ENCODE peak calls at places on chromosomes 3 and 15, in eight cellular contexts. H is CD8-positive, alpha-beta memory T cell; F is NCI-H1694 treated with DMSO at 0.1 percent for 48 hours; G is NCI-H82; K is AG08396; Q is frontal cortex; U is HCT116; J is AG20443. B is an unnamed sample.

GRCh38 chr3:139630532-139630931 is 47.2 kb downstream of the NMNAT3 start:
- DNase-seq in H (no peak), F (no peak), G (no peak), K (no peak), Q (no peak), U (no peak), J (no peak), B (no peak)

GRCh38 chr3:58074997-58075396 is 66.8 kb downstream of the FLNB start:
- DNase-seq in H (no peak), F (no peak), G (no peak), K (no peak), Q (no peak), U (no peak), J (no peak), B (no peak)

GRCh38 chr3:71511037-71511436 is 72.5 kb downstream of the FOXP1 start:
- DNase-seq in H (no peak), F (no peak), G (no peak), K (peak), Q (no peak), U (no peak), J (peak), B (no peak)

GRCh38 chr15:31471731-31472430 is 145.2 kb downstream of the KLF13 start:
- DNase-seq in H (no peak), F (peak), G (peak), K (peak), Q (no peak), U (no peak), J (peak), B (peak)

GRCh38 chr3:194103475-194103874 is 32.5 kb upstream of the HES1 start:
- DNase-seq in H (no peak), F (no peak), G (no peak), K (no peak), Q (no peak), U (no peak), J (no peak), B (no peak)

GRCh38 chr3:40800343-40800742 is 275.6 kb downstream of the ZNF621 start:
- DNase-seq in H (no peak), F (no peak), G (no peak), K (peak), Q (no peak), U (peak), J (peak), B (peak)

GRCh38 chr3:16474304-16474703 is 39.2 kb downstream of the RFTN1 start:
- DNase-seq in H (no peak), F (no peak), G (no peak), K (no peak), Q (no peak), U (no peak), J (no peak), B (no peak)

GRCh38 chr3:29285356-29286070 is 4.6 kb downstream of the RBMS3 start:
- DNase-seq in H (no peak), F (no peak), G (no peak), K (peak), Q (no peak), U (no peak), J (no peak), B (no peak)

GRCh38 chr15:101127503-101128076 is 124.3 kb downstream of the CHSY1 start:
- DNase-seq in H (peak), F (no peak), G (peak), K (peak), Q (peak), U (peak), J (peak), B (peak)

GRCh38 chr3:36740822-36741221 is 23.5 kb downstream of the DCLK3 start:
- DNase-seq in H (no peak), F (peak), G (no peak), K (no peak), Q (no peak), U (no peak), J (no peak), B (no peak)

GRCh38 chr15:101307048-101307896 is 12.2 kb upstream of the SNRPA1 start:
- DNase-seq in H (no peak), F (no peak), G (no peak), K (no peak), Q (no peak), U (no peak), J (no peak), B (no peak)

GRCh38 chr3:10006048-10006761 is 19.6 kb upstream of the EMC3 start:
- DNase-seq in H (no peak), F (no peak), G (no peak), K (no peak), Q (no peak), U (no peak), J (no peak), B (no peak)

GRCh38 chr3:147619925-147620580 is 210.9 kb downstream of the ZIC1 start:
- DNase-seq in H (no peak), F (no peak), G (no peak), K (no peak), Q (no peak), U (no peak), J (no peak), B (no peak)

GRCh38 chr15:68630205-68630555 is 51.4 kb downstream of the CORO2B start:
- DNase-seq in H (no peak), F (no peak), G (no peak), K (no peak), Q (no peak), U (no peak), J (no peak), B (no peak)

GRCh38 chr3:31077021-31077601 is 182.7 kb upstream of the GADL1 start:
- DNase-seq in H (no peak), F (no peak), G (no peak), K (peak), Q (peak), U (peak), J (peak), B (peak)

GRCh38 chr15:38652998-38653397 is 88.4 kb upstream of the RASGRP1 start:
- DNase-seq in H (peak), F (no peak), G (no peak), K (no peak), Q (no peak), U (no peak), J (no peak), B (no peak)

GRCh38 chr3:101384426-101384825 is 64.1 kb upstream of the IMPG2 start:
- DNase-seq in H (no peak), F (no peak), G (no peak), K (no peak), Q (no peak), U (no peak), J (no peak), B (no peak)

GRCh38 chr3:210649-211048 is 14.1 kb downstream of the CHL1 start:
- DNase-seq in H (no peak), F (no peak), G (no peak), K (no peak), Q (no peak), U (no peak), J (no peak), B (no peak)

GRCh38 chr3:148727242-148727641 is 29.5 kb downstream of the AGTR1 start:
- DNase-seq in H (no peak), F (no peak), G (peak), K (no peak), Q (peak), U (peak), J (peak), B (no peak)

GRCh38 chr3:155560594-155560993 is 184.3 kb downstream of the PLCH1 start:
- DNase-seq in H (no peak), F (no peak), G (no peak), K (peak), Q (no peak), U (peak), J (peak), B (no peak)

GRCh38 chr15:63892794-63893441 is 59.2 kb upstream of the HERC1 start:
- DNase-seq in H (peak), F (no peak), G (no peak), K (no peak), Q (no peak), U (no peak), J (no peak), B (no peak)

GRCh38 chr3:126916546-126916945 is 66.4 kb upstream of the PLXNA1 start:
- DNase-seq in H (no peak), F (no peak), G (no peak), K (no peak), Q (no peak), U (no peak), J (no peak), B (no peak)

GRCh38 chr3:115792206-115792955 is 169.1 kb downstream of the GAP43 start:
- DNase-seq in H (no peak), F (no peak), G (no peak), K (no peak), Q (no peak), U (no peak), J (peak), B (no peak)